ENCODE peak calls at places on chromosomes 7 and 10, in nine cellular contexts. U is PC-3; H is uterus; I is lower lobe of right lung; L is psoas muscle; E is astrocyte; X is Caco-2; P is naive thymus-derived CD4-positive, alpha-beta T cell; K is neural progenitor cell. C is an unnamed sample. For H3K4me1 and H3K27me3, the result is how much of the 10 kb centered on the place peaks cover.

GRCh38 chr7:101677421-101678137 is 48.5 kb upstream of the MYL10 start:
- DNase-seq in U (peak), H (no peak), I (no peak), L (no peak), E (peak), X (no peak), P (no peak), K (no peak), C (no peak)

GRCh38 chr10:119270893-119271361 is 63.6 kb downstream of the GRK5 start:
- DNase-seq in U (peak), H (peak), I (peak), L (peak), E (peak), X (peak), P (no peak), K (no peak), C (peak)

GRCh38 chr10:480928-481551 is 208.4 kb downstream of the DIP2C start:
- DNase-seq in U (no peak), H (no peak), I (no peak), L (peak), E (no peak), X (no peak), P (no peak), K (no peak), C (no peak)

GRCh38 chr10:78332013-78332412 is 298.4 kb downstream of the RPS24 start:
- DNase-seq in U (no peak), H (peak), I (no peak), L (no peak), E (no peak), X (no peak), P (no peak), K (no peak), C (peak)

GRCh38 chr7:116588641-116589594 is 64.1 kb downstream of the CAV1 start:
- DNase-seq in U (peak), H (no peak), I (no peak), L (no peak), E (peak), X (no peak), P (no peak), K (peak), C (no peak)

GRCh38 chr7:13467111-13467547 is 522.3 kb downstream of the ETV1 start:
- DNase-seq in U (no peak), H (no peak), I (no peak), L (no peak), E (no peak), X (no peak), P (no peak), K (peak), C (no peak)

GRCh38 chr10:77925795-77926565 is 575 bp downstream of the DLG5 start:
- DNase-seq in U (peak), H (peak), I (peak), L (peak), E (no peak), X (peak), P (no peak), K (peak), C (peak)

GRCh38 chr7:83130623-83131545 is 31.8 kb downstream of the PCLO start:
- DNase-seq in U (peak), H (no peak), I (no peak), L (no peak), E (peak), X (no peak), P (no peak), K (no peak), C (no peak)

GRCh38 chr10:21334891-21335696 is 190.4 kb downstream of the SKIDA1 start:
- DNase-seq in U (peak), H (peak), I (no peak), L (peak), E (peak), X (peak), P (no peak), K (no peak), C (peak)

GRCh38 chr10:88074971-88075370 is 211.5 kb downstream of the PTEN start:
- DNase-seq in U (no peak), H (no peak), I (no peak), L (no peak), E (no peak), X (no peak), P (no peak), K (no peak), C (no peak)
- H3K4me1 ChIP-seq in U (under half), H (under half), I (under half), L (under half), E (under half), X (under half), P (under half), K (under half), C (under half)

GRCh38 chr7:30709549-30709948 is 27.3 kb upstream of the CRHR2 start:
- DNase-seq in U (no peak), H (no peak), I (no peak), L (no peak), E (no peak), X (no peak), P (no peak), K (peak), C (no peak)
- H3K27me3 ChIP-seq in U (under half), H (under half), I (under half), L (under half), E (under half), X (under half), P (under half), K (under half), C (under half)

DNA sequence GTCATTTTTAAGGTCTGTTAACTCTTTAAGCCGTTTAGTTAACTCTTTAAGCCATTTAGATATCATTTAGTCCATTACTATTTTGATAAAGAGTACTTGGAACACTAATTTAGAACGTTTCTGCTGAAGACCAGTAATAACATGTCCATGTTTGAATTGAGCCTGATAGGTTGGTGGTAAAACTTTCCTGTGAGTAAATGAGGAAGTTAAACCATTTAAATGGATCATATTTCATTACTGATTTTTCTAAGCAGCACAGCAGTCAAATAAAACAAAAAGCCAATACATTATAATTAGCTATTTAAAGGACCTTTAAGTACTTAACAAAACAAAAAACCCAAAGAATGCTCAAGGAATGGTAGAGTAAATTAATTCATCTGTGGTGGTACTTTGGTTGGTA is 29.4 kb downstream of the PHTF2 start:
- DNase-seq in U (no peak), H (no peak), I (no peak), L (no peak), E (no peak), X (no peak), P (no peak), K (no peak), C (no peak)
- H3K4me1 ChIP-seq in U (under half), H (under half), I (under half), L (under half), E (under half), X (under half), P (under half), K (under half), C (under half)

DNA sequence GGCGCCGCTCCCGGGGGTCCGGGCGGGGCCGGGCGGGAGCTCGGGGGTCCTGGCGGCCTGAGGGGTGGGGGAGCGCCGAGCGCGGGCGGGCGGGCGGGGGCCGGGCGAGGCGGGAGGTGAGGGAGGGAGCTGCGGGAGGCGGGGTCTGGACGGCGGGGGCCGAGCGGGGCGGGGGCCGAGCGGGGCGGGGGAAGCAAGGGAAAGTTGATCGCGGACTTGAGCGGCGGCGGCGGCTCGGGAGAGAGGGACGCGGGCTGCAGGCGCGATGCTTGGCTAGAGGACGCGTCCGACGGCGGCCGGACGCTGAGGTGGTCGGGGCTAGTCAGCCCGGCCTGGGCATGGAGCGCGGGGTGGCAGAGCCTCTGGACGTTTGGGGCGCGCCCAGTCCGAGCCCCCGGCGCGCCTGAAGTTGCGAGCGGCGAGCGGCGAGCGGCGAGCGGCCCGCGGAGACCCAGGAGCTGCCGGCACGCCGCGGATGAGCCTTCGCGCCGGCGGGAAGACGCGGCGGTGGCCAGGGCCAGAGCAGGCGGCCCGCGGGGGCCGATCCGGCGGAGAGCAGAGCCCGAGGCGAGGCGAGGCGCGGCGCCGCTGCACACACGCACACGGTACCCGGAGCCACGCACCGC is at the start of gene CDH23:
- DNase-seq in U (no peak), H (peak), I (no peak), L (no peak), E (no peak), X (no peak), P (no peak), K (peak), C (no peak)
- H3K27me3 ChIP-seq in U (under half), H (under half), I (half or more), L (half or more), E (half or more), X (under half), P (under half), K (half or more), C (under half)

DNA sequence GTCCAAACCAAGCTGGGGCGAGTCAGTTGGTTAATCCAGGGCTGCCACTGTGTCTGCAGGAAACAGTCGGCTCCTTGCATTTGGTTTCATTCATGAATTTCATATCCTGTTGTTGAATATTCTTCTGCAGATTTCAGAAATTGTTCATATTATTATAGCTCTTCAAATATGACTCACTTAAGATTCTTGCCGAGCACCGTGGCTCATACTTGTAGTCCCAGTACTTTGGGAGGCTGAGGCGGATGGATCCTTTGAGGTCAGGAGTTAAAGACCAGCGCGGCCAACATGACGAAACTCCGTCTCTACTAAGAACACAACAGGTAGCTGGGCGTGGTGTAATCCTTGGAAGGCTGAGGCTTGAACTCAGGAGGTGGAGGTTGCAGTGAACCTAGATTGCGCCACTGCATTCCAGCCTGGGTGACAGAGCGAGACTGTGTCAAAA is 24.0 kb downstream of the PFKP start:
- DNase-seq in U (peak), H (no peak), I (peak), L (no peak), E (peak), X (peak), P (no peak), K (no peak), C (no peak)
- H3K4me1 ChIP-seq in U (under half), H (under half), I (under half), L (under half), E (half or more), X (half or more), P (under half), K (under half), C (half or more)

GRCh38 chr7:1665721-1666250 is 4.3 kb upstream of the ELFN1 start:
- DNase-seq in U (peak), H (peak), I (peak), L (peak), E (no peak), X (peak), P (no peak), K (peak), C (peak)
- H3K27me3 ChIP-seq in U (under half), H (under half), I (half or more), L (half or more), E (under half), X (under half), P (under half), K (half or more), C (under half)

GRCh38 chr10:124119933-124120332 is 26.5 kb upstream of the CHST15 start:
- DNase-seq in U (no peak), H (peak), I (peak), L (peak), E (no peak), X (no peak), P (no peak), K (no peak), C (no peak)
- H3K4me1 ChIP-seq in U (under half), H (under half), I (under half), L (under half), E (under half), X (under half), P (under half), K (under half), C (under half)

DNA sequence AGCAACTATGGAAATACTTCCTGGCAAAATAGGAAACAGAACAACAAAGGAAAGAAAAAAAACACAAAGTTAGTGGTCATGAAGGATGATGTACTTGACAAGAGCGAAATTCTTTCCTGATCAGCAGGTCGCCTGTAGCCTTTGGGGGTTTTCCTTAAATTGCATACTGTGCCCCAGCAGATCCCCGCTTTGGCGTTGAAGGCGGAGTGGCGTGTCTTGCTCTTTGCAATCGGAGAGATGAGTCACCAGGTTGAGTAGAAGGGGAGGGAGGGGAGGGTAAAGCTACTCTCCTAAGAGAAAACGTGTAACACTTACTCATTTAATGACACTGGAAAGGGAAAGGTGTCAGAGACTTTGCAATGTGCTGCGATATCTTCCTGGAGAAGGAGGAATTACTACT is 587.2 kb downstream of the SORCS1 start:
- DNase-seq in U (peak), H (no peak), I (no peak), L (no peak), E (peak), X (no peak), P (no peak), K (peak), C (no peak)
- H3K27me3 ChIP-seq in U (under half), H (under half), I (under half), L (under half), E (under half), X (under half), P (under half), K (under half), C (under half)

GRCh38 chr7:129909669-129910068 is 43.1 kb downstream of the UBE2H start:
- DNase-seq in U (no peak), H (no peak), I (no peak), L (no peak), E (no peak), X (no peak), P (no peak), K (no peak), C (no peak)

GRCh38 chr7:129908181-129908580 is 44.6 kb downstream of the UBE2H start:
- DNase-seq in U (no peak), H (no peak), I (no peak), L (no peak), E (peak), X (no peak), P (no peak), K (no peak), C (no peak)

GRCh38 chr7:129903935-129904334 is 48.8 kb downstream of the UBE2H start:
- DNase-seq in U (no peak), H (no peak), I (no peak), L (no peak), E (no peak), X (no peak), P (no peak), K (no peak), C (no peak)

GRCh38 chr7:129907122-129907741 is 45.5 kb downstream of the UBE2H start:
- DNase-seq in U (no peak), H (no peak), I (no peak), L (no peak), E (no peak), X (no peak), P (no peak), K (no peak), C (no peak)

DNA sequence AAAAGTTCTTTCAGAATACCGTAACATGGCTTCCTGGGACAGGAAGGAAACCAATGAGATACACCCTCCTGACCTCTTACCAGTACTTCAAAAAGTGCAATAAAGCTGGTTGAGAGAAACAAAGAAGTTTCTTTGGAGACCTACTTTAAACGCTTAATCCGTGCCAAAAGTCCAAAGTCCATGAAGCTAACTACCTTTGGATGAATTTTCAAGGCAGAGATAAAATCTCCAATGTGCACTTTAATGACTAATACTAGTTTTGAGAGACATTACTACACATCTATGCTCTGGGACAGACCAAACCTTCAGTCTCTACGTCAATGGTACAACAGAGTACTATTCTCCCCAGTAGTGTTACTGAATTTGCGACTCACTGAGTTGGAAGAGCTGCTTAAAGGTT is 46.1 kb downstream of the UBE2H start:
- DNase-seq in U (peak), H (no peak), I (no peak), L (no peak), E (peak), X (no peak), P (peak), K (no peak), C (no peak)
- H3K4me1 ChIP-seq in U (under half), H (under half), I (under half), L (half or more), E (under half), X (under half), P (under half), K (under half), C (under half)

DNA sequence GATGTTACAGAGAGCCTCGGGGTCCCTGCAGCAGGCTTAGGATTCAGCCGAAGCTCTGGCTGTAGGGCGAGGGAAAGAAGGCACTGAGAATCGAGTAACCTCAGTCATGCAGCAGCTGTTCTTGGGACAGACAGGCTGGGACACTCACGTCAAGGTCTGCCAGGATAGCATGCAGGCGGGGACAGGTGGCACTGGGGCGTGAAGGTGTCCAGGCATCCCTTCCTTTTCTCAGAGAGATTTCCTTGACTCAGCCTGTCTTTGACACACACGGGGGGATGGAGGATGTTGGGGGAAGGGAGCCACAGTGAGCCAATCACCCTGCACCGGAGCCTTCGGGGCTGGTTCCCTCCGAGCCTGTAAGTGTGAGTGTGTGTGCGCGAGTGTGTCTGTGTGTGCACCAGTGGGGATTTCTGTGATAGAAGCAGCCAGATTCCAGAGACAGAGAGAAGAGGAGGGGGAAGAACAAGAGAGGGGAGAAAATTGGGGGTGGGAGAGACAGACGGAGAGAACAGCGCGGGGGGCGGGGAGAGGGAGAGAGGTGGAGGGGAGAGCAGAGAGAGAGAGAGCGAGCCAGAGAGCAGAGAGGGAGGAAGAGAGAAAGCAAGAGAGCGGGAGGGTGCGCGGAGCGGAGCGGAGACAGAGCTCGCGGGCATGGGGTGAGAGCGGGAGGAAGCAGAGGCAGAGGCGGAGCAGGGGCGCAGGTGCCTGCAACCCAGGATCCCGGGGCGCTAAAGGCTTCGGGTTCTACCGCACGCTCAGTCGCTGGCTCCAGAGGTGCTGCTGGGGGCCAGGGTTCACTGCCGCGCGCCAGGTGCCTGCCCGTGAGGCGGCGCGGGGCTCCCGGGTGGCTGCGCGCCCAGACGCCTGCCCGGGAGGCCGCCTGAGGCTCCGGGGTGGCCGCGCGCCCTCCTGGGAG is 526 bp upstream of the GPR26 start:
- DNase-seq in U (no peak), H (no peak), I (no peak), L (no peak), E (no peak), X (no peak), P (no peak), K (peak), C (no peak)
- H3K27me3 ChIP-seq in U (under half), H (under half), I (under half), L (under half), E (under half), X (under half), P (under half), K (half or more), C (under half)

C was measured in tibial artery.